ENCODE peak calls at places on chromosomes 12 and 14, in nine cellular contexts. N is mesothelial cell of epicardium, Z is head of caudate nucleus, W is NCI-H1092, B is fibroblast of pulmonary artery, H is tibial nerve, K is heart left ventricle, G is nucleus accumbens, O is mammary epithelial cell. M is an unnamed sample.

GRCh38 chr12:59164991-59165718 is 244.9 kb upstream of the LRIG3 start:
- DNase-seq in N (no peak), Z (no peak), W (peak), B (peak), H (no peak), K (no peak), G (no peak), O (peak), M (peak)

GRCh38 chr14:94679941-94680340 is 67.8 kb downstream of the SERPINA3 start:
- DNase-seq in N (no peak), Z (no peak), W (no peak), B (no peak), H (peak), K (no peak), G (no peak), O (no peak), M (no peak)

GRCh38 chr14:35140718-35141581 is 18.6 kb downstream of the PRORP start:
- DNase-seq in N (no peak), Z (no peak), W (no peak), B (peak), H (no peak), K (no peak), G (no peak), O (no peak), M (peak)

GRCh38 chr14:68395585-68395984 is 397.3 kb downstream of the ZFP36L1 start:
- DNase-seq in N (no peak), Z (no peak), W (no peak), B (peak), H (no peak), K (no peak), G (no peak), O (no peak), M (no peak)

GRCh38 chr12:18072723-18073122 is 17.3 kb downstream of the RERGL start:
- DNase-seq in N (no peak), Z (no peak), W (no peak), B (no peak), H (no peak), K (no peak), G (no peak), O (no peak), M (no peak)

GRCh38 chr14:81209187-81209836 is 11.4 kb downstream of the GTF2A1 start:
- DNase-seq in N (no peak), Z (no peak), W (no peak), B (no peak), H (no peak), K (no peak), G (no peak), O (no peak), M (no peak)

GRCh38 chr14:37658174-37658573 is 62.7 kb downstream of the TTC6 start:
- DNase-seq in N (no peak), Z (no peak), W (peak), B (no peak), H (no peak), K (no peak), G (no peak), O (no peak), M (peak)

GRCh38 chr14:54420478-54421116 is 20.6 kb downstream of the CNIH1 start:
- DNase-seq in N (no peak), Z (no peak), W (no peak), B (peak), H (no peak), K (peak), G (no peak), O (peak), M (peak)

GRCh38 chr12:116138781-116139180 is 138.7 kb downstream of the MED13L start:
- DNase-seq in N (no peak), Z (no peak), W (no peak), B (no peak), H (no peak), K (no peak), G (no peak), O (peak), M (no peak)

GRCh38 chr14:31400031-31400638 is 20.2 kb downstream of the HEATR5A start:
- DNase-seq in N (no peak), Z (no peak), W (no peak), B (no peak), H (no peak), K (no peak), G (no peak), O (no peak), M (no peak)

GRCh38 chr14:53537421-53538315 is 384.5 kb upstream of the DDHD1 start:
- DNase-seq in N (no peak), Z (no peak), W (no peak), B (no peak), H (no peak), K (no peak), G (no peak), O (no peak), M (no peak)

GRCh38 chr12:116958402-116959197 is 47.9 kb downstream of the FBXW8 start:
- DNase-seq in N (no peak), Z (no peak), W (no peak), B (no peak), H (no peak), K (no peak), G (no peak), O (no peak), M (peak)

GRCh38 chr14:89004195-89004594 is 179.7 kb downstream of the TTC8 start:
- DNase-seq in N (no peak), Z (no peak), W (no peak), B (peak), H (no peak), K (no peak), G (no peak), O (no peak), M (no peak)

GRCh38 chr12:4270670-4271432 is 2.7 kb upstream of the CCND2 start:
- DNase-seq in N (no peak), Z (peak), W (no peak), B (peak), H (peak), K (peak), G (no peak), O (no peak), M (no peak)

GRCh38 chr14:61704554-61704953 is 9.2 kb downstream of the HIF1A start:
- DNase-seq in N (no peak), Z (no peak), W (no peak), B (peak), H (no peak), K (no peak), G (no peak), O (no peak), M (no peak)

GRCh38 chr14:75559451-75560187 is 18.8 kb upstream of the FLVCR2 start:
- DNase-seq in N (no peak), Z (peak), W (no peak), B (peak), H (no peak), K (no peak), G (no peak), O (peak), M (peak)

GRCh38 chr14:94042433-94043091 is 16.4 kb downstream of the OTUB2 start:
- DNase-seq in N (no peak), Z (no peak), W (no peak), B (no peak), H (no peak), K (no peak), G (no peak), O (no peak), M (no peak)

GRCh38 chr12:43308776-43309175 is 243.2 kb downstream of the ADAMTS20 start:
- DNase-seq in N (no peak), Z (no peak), W (no peak), B (no peak), H (no peak), K (no peak), G (no peak), O (no peak), M (no peak)

GRCh38 chr14:94317259-94317658 is 5.9 kb downstream of the SERPINA6 start:
- DNase-seq in N (no peak), Z (no peak), W (no peak), B (peak), H (no peak), K (no peak), G (no peak), O (no peak), M (no peak)

GRCh38 chr12:22971771-22972191 is 346.8 kb downstream of the ETNK1 start:
- DNase-seq in N (no peak), Z (no peak), W (no peak), B (peak), H (no peak), K (no peak), G (no peak), O (no peak), M (no peak)

GRCh38 chr12:110180591-110181005 is 56.4 kb downstream of the IFT81 start:
- DNase-seq in N (no peak), Z (no peak), W (no peak), B (peak), H (no peak), K (no peak), G (no peak), O (no peak), M (no peak)

GRCh38 chr12:67943295-67943892 is 45.9 kb upstream of the IFNG-AS1 start:
- DNase-seq in N (no peak), Z (peak), W (peak), B (peak), H (peak), K (peak), G (no peak), O (peak), M (peak)

GRCh38 chr12:79378496-79378895 is 312.3 kb downstream of the PAWR start:
- DNase-seq in N (no peak), Z (no peak), W (no peak), B (no peak), H (no peak), K (no peak), G (no peak), O (no peak), M (no peak)

GRCh38 chr12:53205747-53206146 is 1.3 kb downstream of the ITGB7 start:
- DNase-seq in N (no peak), Z (no peak), W (no peak), B (peak), H (no peak), K (no peak), G (no peak), O (peak), M (peak)

GRCh38 chr12:52506858-52507715 is 13.1 kb downstream of the KRT5 start:
- DNase-seq in N (no peak), Z (no peak), W (peak), B (peak), H (no peak), K (no peak), G (no peak), O (peak), M (peak)

GRCh38 chr12:106074706-106075392 is 63.9 kb downstream of the NUAK1 start:
- DNase-seq in N (no peak), Z (no peak), W (no peak), B (peak), H (no peak), K (no peak), G (no peak), O (no peak), M (no peak)

GRCh38 chr12:95633049-95633545 is 81.8 kb upstream of the USP44 start:
- DNase-seq in N (no peak), Z (peak), W (no peak), B (peak), H (no peak), K (no peak), G (no peak), O (peak), M (peak)

GRCh38 chr12:87812711-87813110 is 216.5 kb downstream of the C12orf50 start:
- DNase-seq in N (no peak), Z (no peak), W (no peak), B (no peak), H (no peak), K (no peak), G (no peak), O (no peak), M (peak)

GRCh38 chr14:103594265-103594664 is 31.5 kb downstream of the COA8 start:
- DNase-seq in N (no peak), Z (peak), W (peak), B (peak), H (peak), K (peak), G (peak), O (peak), M (peak)